ENCODE peak calls at places on chromosome 20, in six cellular contexts. One of them, this sample, is unnamed. For H3K4me1, the result is how much of the 10 kb centered on the place peaks cover.

GRCh38 chr20:49892260-49893216 is 22.8 kb downstream of the SPATA2 start:
- DNase-seq in fibroblast of lung: no peak
- DNase-seq in uterus: no peak
- DNase-seq in OCI-LY7: no peak
- DNase-seq in H9: no peak
- DNase-seq in upper lobe of left lung: peak
- DNase-seq in this sample: peak

GRCh38 chr20:17137692-17138091 is 89.1 kb upstream of the PCSK2 start:
- DNase-seq in fibroblast of lung: no peak
- DNase-seq in H9: no peak
- DNase-seq in upper lobe of left lung: no peak
- DNase-seq in OCI-LY7: no peak
- DNase-seq in uterus: no peak
- DNase-seq in this sample: no peak

GRCh38 chr20:17875106-17875980 is 93.3 kb downstream of the SNX5 start:
- DNase-seq in uterus: peak
- DNase-seq in upper lobe of left lung: no peak
- DNase-seq in fibroblast of lung: peak
- DNase-seq in OCI-LY7: no peak
- DNase-seq in H9: no peak
- DNase-seq in this sample: peak

GRCh38 chr20:59828478-59829414 is 104.7 kb downstream of the SYCP2 start:
- DNase-seq in OCI-LY7: no peak
- DNase-seq in H9: no peak
- DNase-seq in upper lobe of left lung: no peak
- DNase-seq in fibroblast of lung: no peak
- DNase-seq in uterus: no peak
- DNase-seq in this sample: no peak

GRCh38 chr20:36726168-36726567 is 19.7 kb downstream of the NDRG3 start:
- DNase-seq in upper lobe of left lung: no peak
- DNase-seq in OCI-LY7: no peak
- DNase-seq in uterus: no peak
- DNase-seq in fibroblast of lung: peak
- DNase-seq in H9: no peak
- DNase-seq in this sample: no peak

GRCh38 chr20:25207149-25207959 is 11.8 kb downstream of the ENTPD6 start:
- DNase-seq in H9: no peak
- DNase-seq in uterus: no peak
- DNase-seq in OCI-LY7: no peak
- DNase-seq in upper lobe of left lung: no peak
- DNase-seq in fibroblast of lung: no peak
- DNase-seq in this sample: peak

GRCh38 chr20:8523684-8524083 is 391.6 kb downstream of the PLCB1 start:
- DNase-seq in H9: no peak
- DNase-seq in fibroblast of lung: no peak
- DNase-seq in uterus: no peak
- DNase-seq in upper lobe of left lung: no peak
- DNase-seq in OCI-LY7: peak
- DNase-seq in this sample: no peak

GRCh38 chr20:25136643-25137559 is 55.0 kb upstream of the VSX1 start:
- DNase-seq in OCI-LY7: no peak
- DNase-seq in fibroblast of lung: peak
- DNase-seq in H9: no peak
- DNase-seq in uterus: no peak
- DNase-seq in upper lobe of left lung: peak
- DNase-seq in this sample: no peak

GRCh38 chr20:63572071-63572787 is 1.8 kb downstream of the HELZ2 start:
- DNase-seq in fibroblast of lung: no peak
- DNase-seq in uterus: no peak
- DNase-seq in OCI-LY7: no peak
- DNase-seq in H9: no peak
- DNase-seq in upper lobe of left lung: peak
- DNase-seq in this sample: no peak

GRCh38 chr20:2528671-2529070 is 7.7 kb upstream of the TMC2 start:
- DNase-seq in H9: no peak
- DNase-seq in upper lobe of left lung: no peak
- DNase-seq in fibroblast of lung: no peak
- DNase-seq in uterus: no peak
- DNase-seq in OCI-LY7: no peak
- DNase-seq in this sample: no peak

GRCh38 chr20:47726632-47727031 is 58.6 kb downstream of the SULF2 start:
- DNase-seq in upper lobe of left lung: no peak
- DNase-seq in OCI-LY7: peak
- DNase-seq in fibroblast of lung: no peak
- DNase-seq in H9: no peak
- DNase-seq in uterus: no peak
- DNase-seq in this sample: no peak
- H3K4me1 ChIP-seq in upper lobe of left lung: under half
- H3K4me1 ChIP-seq in OCI-LY7: under half
- H3K4me1 ChIP-seq in fibroblast of lung: under half
- H3K4me1 ChIP-seq in H9: under half
- H3K4me1 ChIP-seq in uterus: under half
- H3K4me1 ChIP-seq in this sample: under half

GRCh38 chr20:6178537-6178936 is 55.7 kb upstream of the FERMT1 start:
- DNase-seq in OCI-LY7: peak
- DNase-seq in H9: no peak
- DNase-seq in fibroblast of lung: peak
- DNase-seq in upper lobe of left lung: no peak
- DNase-seq in uterus: no peak
- DNase-seq in this sample: no peak
- TF ChIP-seq CTCF in OCI-LY7: peak
- TF ChIP-seq CTCF in H9: peak
- TF ChIP-seq CTCF in fibroblast of lung: peak
- TF ChIP-seq CTCF in upper lobe of left lung: no peak
- TF ChIP-seq CTCF in uterus: no peak
- TF ChIP-seq CTCF in this sample: peak

DNA sequence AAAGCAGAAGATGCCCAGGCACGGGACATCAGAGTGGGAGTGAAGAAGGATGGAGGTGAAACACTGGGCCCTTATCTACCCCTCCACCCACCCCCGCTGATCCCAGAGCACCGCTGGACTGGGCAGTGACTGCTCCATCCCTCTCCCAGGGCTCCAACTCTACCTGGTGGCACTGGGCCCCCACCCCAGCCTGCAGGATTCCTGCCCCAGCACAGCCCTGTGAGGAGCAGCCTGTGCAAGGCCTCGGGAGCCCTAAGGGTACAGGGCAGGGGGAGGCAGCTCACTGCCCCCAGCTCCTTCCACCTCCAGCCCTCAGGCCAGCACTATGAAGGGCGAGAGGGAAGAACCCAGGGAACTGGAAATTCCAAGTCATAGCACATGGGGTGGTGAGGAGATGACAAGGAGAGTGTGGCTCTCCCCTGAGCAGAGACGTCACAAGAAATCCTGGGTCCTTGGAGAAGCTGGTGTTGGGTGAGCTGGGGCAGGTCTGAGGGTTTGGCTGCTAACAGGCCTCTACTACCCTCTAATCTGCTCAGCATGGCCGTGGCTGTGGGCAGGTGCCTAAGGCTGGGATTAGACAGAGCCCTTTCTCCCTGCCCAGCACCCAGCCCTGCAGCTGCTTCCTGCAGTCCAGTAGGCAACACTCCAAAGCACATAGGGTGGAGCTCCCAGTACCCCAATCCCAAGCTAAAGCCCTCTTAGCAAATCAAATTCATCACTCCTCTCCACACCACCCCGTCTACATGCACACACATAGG is 3.5 kb downstream of the CST3 start:
- DNase-seq in uterus: no peak
- DNase-seq in OCI-LY7: no peak
- DNase-seq in H9: no peak
- DNase-seq in upper lobe of left lung: no peak
- DNase-seq in fibroblast of lung: no peak
- DNase-seq in this sample: no peak
- H3K4me1 ChIP-seq in uterus: under half
- H3K4me1 ChIP-seq in OCI-LY7: under half
- H3K4me1 ChIP-seq in H9: under half
- H3K4me1 ChIP-seq in upper lobe of left lung: under half
- H3K4me1 ChIP-seq in fibroblast of lung: under half
- H3K4me1 ChIP-seq in this sample: under half

GRCh38 chr20:44004306-44004915 is 89.8 kb downstream of the TOX2 start:
- DNase-seq in uterus: no peak
- DNase-seq in fibroblast of lung: no peak
- DNase-seq in upper lobe of left lung: no peak
- DNase-seq in H9: no peak
- DNase-seq in OCI-LY7: no peak
- DNase-seq in this sample: no peak

GRCh38 chr20:44005661-44006060 is 91.0 kb downstream of the TOX2 start:
- DNase-seq in upper lobe of left lung: no peak
- DNase-seq in fibroblast of lung: no peak
- DNase-seq in OCI-LY7: no peak
- DNase-seq in uterus: no peak
- DNase-seq in H9: no peak
- DNase-seq in this sample: no peak

GRCh38 chr20:44006126-44006525 is 91.5 kb downstream of the TOX2 start:
- DNase-seq in OCI-LY7: no peak
- DNase-seq in H9: no peak
- DNase-seq in fibroblast of lung: no peak
- DNase-seq in upper lobe of left lung: no peak
- DNase-seq in uterus: no peak
- DNase-seq in this sample: no peak

GRCh38 chr20:44008806-44009678 is 94.4 kb downstream of the TOX2 start:
- DNase-seq in H9: no peak
- DNase-seq in upper lobe of left lung: no peak
- DNase-seq in fibroblast of lung: no peak
- DNase-seq in OCI-LY7: no peak
- DNase-seq in uterus: no peak
- DNase-seq in this sample: no peak

GRCh38 chr20:44006578-44006977 is 91.9 kb downstream of the TOX2 start:
- DNase-seq in OCI-LY7: no peak
- DNase-seq in fibroblast of lung: no peak
- DNase-seq in upper lobe of left lung: peak
- DNase-seq in H9: no peak
- DNase-seq in uterus: no peak
- DNase-seq in this sample: no peak
- TF ChIP-seq CTCF in OCI-LY7: no peak
- TF ChIP-seq CTCF in fibroblast of lung: no peak
- TF ChIP-seq CTCF in upper lobe of left lung: no peak
- TF ChIP-seq CTCF in H9: peak
- TF ChIP-seq CTCF in uterus: no peak
- TF ChIP-seq CTCF in this sample: no peak

DNA sequence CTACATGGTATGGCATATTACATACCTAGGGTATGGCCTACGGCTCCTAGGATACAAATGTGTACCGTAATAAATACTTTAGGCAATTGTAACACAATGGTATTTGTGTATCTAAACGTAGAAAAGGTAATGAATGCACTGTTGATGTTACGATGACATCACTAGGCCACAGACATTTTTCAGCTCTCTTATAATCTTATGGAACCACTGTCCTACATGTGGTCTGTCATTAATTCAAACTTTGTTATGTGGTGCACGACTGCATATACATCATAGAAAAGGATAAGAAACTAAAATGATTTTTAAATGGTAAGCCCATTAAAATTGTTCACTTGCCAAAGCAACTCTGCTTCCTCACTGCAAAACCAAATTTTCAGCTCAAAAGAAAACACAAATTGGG is 35.7 kb downstream of the CSNK2A1 start:
- DNase-seq in OCI-LY7: no peak
- DNase-seq in uterus: no peak
- DNase-seq in H9: no peak
- DNase-seq in upper lobe of left lung: no peak
- DNase-seq in fibroblast of lung: peak
- DNase-seq in this sample: no peak
- H3K4me1 ChIP-seq in OCI-LY7: under half
- H3K4me1 ChIP-seq in uterus: under half
- H3K4me1 ChIP-seq in H9: under half
- H3K4me1 ChIP-seq in upper lobe of left lung: under half
- H3K4me1 ChIP-seq in fibroblast of lung: under half
- H3K4me1 ChIP-seq in this sample: under half

GRCh38 chr20:20276806-20277530 is 90.9 kb upstream of the INSM1 start:
- DNase-seq in upper lobe of left lung: peak
- DNase-seq in OCI-LY7: no peak
- DNase-seq in H9: no peak
- DNase-seq in uterus: no peak
- DNase-seq in fibroblast of lung: no peak
- DNase-seq in this sample: no peak
- TF ChIP-seq CTCF in upper lobe of left lung: no peak
- TF ChIP-seq CTCF in OCI-LY7: no peak
- TF ChIP-seq CTCF in H9: no peak
- TF ChIP-seq CTCF in uterus: no peak
- TF ChIP-seq CTCF in fibroblast of lung: no peak
- TF ChIP-seq CTCF in this sample: no peak

GRCh38 chr20:51188941-51189340 is 166.0 kb upstream of the KCNG1 start:
- DNase-seq in uterus: no peak
- DNase-seq in upper lobe of left lung: peak
- DNase-seq in fibroblast of lung: no peak
- DNase-seq in H9: peak
- DNase-seq in OCI-LY7: no peak
- DNase-seq in this sample: no peak

GRCh38 chr20:51193066-51193772 is 170.3 kb upstream of the KCNG1 start:
- DNase-seq in H9: no peak
- DNase-seq in uterus: no peak
- DNase-seq in OCI-LY7: no peak
- DNase-seq in upper lobe of left lung: peak
- DNase-seq in fibroblast of lung: peak
- DNase-seq in this sample: no peak

GRCh38 chr20:51190783-51191180 is 167.9 kb upstream of the KCNG1 start:
- DNase-seq in fibroblast of lung: peak
- DNase-seq in H9: no peak
- DNase-seq in upper lobe of left lung: peak
- DNase-seq in uterus: no peak
- DNase-seq in OCI-LY7: no peak
- DNase-seq in this sample: no peak

GRCh38 chr20:51187318-51187717 is 164.4 kb upstream of the KCNG1 start:
- DNase-seq in OCI-LY7: no peak
- DNase-seq in uterus: no peak
- DNase-seq in upper lobe of left lung: no peak
- DNase-seq in H9: peak
- DNase-seq in fibroblast of lung: no peak
- DNase-seq in this sample: no peak

GRCh38 chr20:51189814-51190782 is 167.2 kb upstream of the KCNG1 start:
- DNase-seq in OCI-LY7: no peak
- DNase-seq in fibroblast of lung: no peak
- DNase-seq in uterus: no peak
- DNase-seq in H9: peak
- DNase-seq in upper lobe of left lung: no peak
- DNase-seq in this sample: no peak
- H3K4me1 ChIP-seq in OCI-LY7: under half
- H3K4me1 ChIP-seq in fibroblast of lung: under half
- H3K4me1 ChIP-seq in uterus: under half
- H3K4me1 ChIP-seq in H9: under half
- H3K4me1 ChIP-seq in upper lobe of left lung: under half
- H3K4me1 ChIP-seq in this sample: under half

DNA sequence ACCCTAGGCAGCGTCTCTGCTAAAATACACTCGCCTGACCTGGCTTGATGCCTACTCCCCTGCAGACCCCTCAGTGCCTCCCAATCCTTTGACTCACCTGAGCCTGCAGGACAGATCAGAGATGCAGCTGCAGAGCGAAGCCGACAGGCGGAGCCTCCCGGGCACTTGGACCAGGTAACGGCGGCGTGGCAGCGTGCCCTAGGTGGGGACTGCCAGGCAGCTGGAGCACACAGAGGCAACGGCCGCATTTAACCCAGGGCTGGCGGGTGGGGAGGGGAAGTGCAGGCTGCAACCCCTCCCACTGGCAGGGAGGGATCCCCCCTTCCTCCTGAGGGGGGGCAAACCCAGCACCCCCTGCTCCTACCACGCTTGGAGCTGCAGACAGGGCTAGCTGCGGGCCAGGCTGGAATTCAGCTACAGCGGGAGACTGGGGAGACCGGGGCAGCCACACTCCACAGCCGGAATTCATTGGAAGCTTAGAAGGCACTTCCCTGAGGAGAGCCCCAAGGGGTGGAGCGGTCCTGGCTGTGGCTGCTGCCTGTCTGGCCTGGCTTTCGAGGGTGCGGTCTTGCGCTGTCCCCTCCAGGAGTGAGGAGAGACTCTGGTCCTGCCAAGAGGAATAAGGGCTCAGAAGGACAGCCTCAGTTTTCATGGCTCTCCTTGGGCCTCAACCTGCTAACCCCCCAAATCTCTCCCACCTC is at the start of gene MATN4:
- DNase-seq in OCI-LY7: no peak
- DNase-seq in uterus: no peak
- DNase-seq in upper lobe of left lung: peak
- DNase-seq in H9: peak
- DNase-seq in fibroblast of lung: no peak
- DNase-seq in this sample: no peak
- TF ChIP-seq CTCF in OCI-LY7: peak
- TF ChIP-seq CTCF in uterus: no peak
- TF ChIP-seq CTCF in upper lobe of left lung: no peak
- TF ChIP-seq CTCF in H9: no peak
- TF ChIP-seq CTCF in fibroblast of lung: no peak
- TF ChIP-seq CTCF in this sample: no peak

This sample was measured in right lobe of liver.